ENCODE peak calls at places on chromosome 10, in four cellular contexts. C, K, A and J are unnamed samples.
A peak's percentile ranks its signal among the peaks of the same experiment; 100 is the strongest.

GRCh38 chr10:91908358-91909177 is 718 bp downstream of the FGFBP3 start:
- DNase-seq in A (peak; percentile 64), K (peak; percentile 81), C (peak; percentile 57), J (peak; percentile 48)

GRCh38 chr10:90047243-90047729 is 345.9 kb downstream of the KIF20B start:
- DNase-seq in A (peak; percentile 30), K (no peak), C (no peak), J (no peak)

GRCh38 chr10:116948530-116948870 is 56.5 kb downstream of the SHTN1 start:
- DNase-seq in A (no peak), C (no peak), K (no peak), J (no peak)

GRCh38 chr10:11018426-11018818 is 750 bp downstream of the CELF2 start:
- DNase-seq in A (no peak), C (no peak), K (no peak), J (no peak)

GRCh38 chr10:126212653-126213052 is 175.6 kb downstream of the ADAM12 start:
- DNase-seq in A (no peak), C (no peak), K (no peak), J (no peak)

GRCh38 chr10:131654471-131655087 is 246.2 kb upstream of the PPP2R2D start:
- DNase-seq in C (no peak), K (no peak), A (no peak), J (no peak)

GRCh38 chr10:131921191-131921590 is 20.4 kb downstream of the PPP2R2D start:
- DNase-seq in K (no peak), C (no peak), A (no peak), J (no peak)

GRCh38 chr10:84089162-84089561 is 50.1 kb upstream of the GHITM start:
- DNase-seq in K (no peak), C (no peak), A (peak; percentile 40), J (no peak)

GRCh38 chr10:103637855-103638561 is 144.5 kb downstream of the NEURL1 start:
- DNase-seq in C (no peak), A (no peak), K (peak; percentile 55), J (no peak)

GRCh38 chr10:73060738-73061635 is 35.7 kb downstream of the P4HA1 start:
- DNase-seq in A (peak; percentile 50), K (no peak), C (no peak), J (peak; percentile 45)

GRCh38 chr10:613217-613616 is 76.3 kb downstream of the DIP2C start:
- DNase-seq in C (no peak), A (peak; percentile 93), K (no peak), J (no peak)

GRCh38 chr10:48357631-48358030 is 51.2 kb downstream of the MAPK8 start:
- DNase-seq in C (no peak), A (no peak), K (no peak), J (no peak)

GRCh38 chr10:5071411-5072198 is 22.6 kb upstream of the AKR1C3 start:
- DNase-seq in A (peak; percentile 80), K (peak; percentile 13), C (no peak), J (no peak)